ENCODE peak calls at places on chromosomes 5 and 9, in eight cellular contexts. G, Y, C, X, Q, T, H and Z are unnamed samples.

GRCh38 chr9:98374385-98375051 is 119.1 kb upstream of the TBC1D2 start:
- DNase-seq in G (no peak), C (peak), H (peak), Q (no peak), Y (no peak), T (no peak), X (peak), Z (peak)

GRCh38 chr9:128136816-128137793 is 9.6 kb upstream of the PTGES2 start:
- DNase-seq in Y (no peak), H (peak), C (peak), T (peak), X (no peak), Q (no peak), G (peak), Z (no peak)

GRCh38 chr5:79133657-79134451 is 22.2 kb downstream of the BHMT start:
- DNase-seq in T (no peak), G (peak), H (peak), Y (peak), Q (peak), X (peak), C (peak), Z (peak)

GRCh38 chr5:83636141-83636540 is 84.5 kb downstream of the HAPLN1 start:
- DNase-seq in H (peak), T (no peak), X (no peak), G (no peak), Q (no peak), Y (no peak), C (peak), Z (no peak)

GRCh38 chr9:2889023-2889422 is 45.1 kb upstream of the PUM3 start:
- DNase-seq in Q (no peak), T (no peak), C (no peak), X (no peak), G (no peak), H (no peak), Y (no peak), Z (no peak)

GRCh38 chr5:176203086-176203485 is 35.1 kb upstream of the SIMC1 start:
- DNase-seq in X (no peak), H (no peak), C (no peak), G (no peak), T (no peak), Q (no peak), Y (no peak), Z (no peak)

GRCh38 chr9:128902351-128903078 is 18.3 kb upstream of the PHYHD1 start:
- DNase-seq in G (peak), Y (no peak), Q (no peak), X (no peak), H (no peak), T (peak), C (no peak), Z (peak)

GRCh38 chr9:2145746-2146145 is 130.6 kb downstream of the SMARCA2 start:
- DNase-seq in T (no peak), X (no peak), Q (no peak), G (no peak), Y (no peak), H (no peak), C (no peak), Z (no peak)

GRCh38 chr5:42583322-42583721 is 160.1 kb downstream of the GHR start:
- DNase-seq in C (peak), G (no peak), Q (peak), T (no peak), X (peak), H (peak), Y (no peak), Z (peak)

GRCh38 chr9:83340451-83340850 is 197.8 kb downstream of the FRMD3 start:
- DNase-seq in Q (no peak), C (no peak), X (no peak), Y (no peak), G (no peak), T (no peak), H (peak), Z (no peak)

GRCh38 chr9:108099854-108100253 is 610.3 kb upstream of the KLF4 start:
- DNase-seq in Y (no peak), C (no peak), G (no peak), Q (no peak), T (no peak), X (no peak), H (peak), Z (no peak)

GRCh38 chr5:74124826-74125225 is 498.8 kb downstream of the ARHGEF28 start:
- DNase-seq in T (no peak), G (no peak), Y (no peak), C (no peak), X (no peak), H (no peak), Q (no peak), Z (no peak)

GRCh38 chr9:95495988-95496387 is 20.8 kb downstream of the PTCH1 start:
- DNase-seq in Y (no peak), G (no peak), X (no peak), C (no peak), Q (peak), T (no peak), H (no peak), Z (no peak)

GRCh38 chr5:179422213-179422839 is 77.1 kb upstream of the ADAMTS2 start:
- DNase-seq in X (no peak), Q (no peak), Y (no peak), T (peak), H (peak), G (no peak), C (no peak), Z (no peak)

GRCh38 chr5:154244476-154244875 is 53.9 kb downstream of the GALNT10 start:
- DNase-seq in X (no peak), T (no peak), Y (no peak), H (no peak), G (no peak), Q (no peak), C (no peak), Z (no peak)

GRCh38 chr9:5863092-5863746 is 27.5 kb upstream of the MLANA start:
- DNase-seq in G (no peak), Q (no peak), Y (no peak), X (no peak), H (no peak), T (no peak), C (no peak), Z (no peak)

DNA sequence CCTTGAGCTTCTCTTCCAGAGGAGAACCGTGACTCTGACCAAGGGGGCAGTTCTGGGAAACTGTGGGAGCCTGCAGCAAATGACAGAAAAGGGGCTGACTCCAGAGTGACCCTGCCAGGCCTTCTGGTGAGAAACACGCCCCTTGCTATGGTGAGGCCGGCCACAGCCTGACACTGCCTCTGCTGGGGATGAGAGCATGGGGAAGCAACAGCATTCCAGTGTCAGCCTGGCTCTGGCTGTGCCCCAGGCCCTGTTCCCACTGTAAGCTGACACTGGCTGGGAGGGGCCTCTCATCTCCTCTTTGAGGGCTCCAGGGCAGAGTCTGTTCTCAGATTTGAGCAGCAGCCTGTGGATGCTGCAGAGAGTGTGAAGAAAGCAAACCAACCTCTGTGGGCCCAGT is 180.0 kb upstream of the IL12B start:
- DNase-seq in X (peak), G (peak), Y (peak), T (peak), C (peak), H (no peak), Q (peak), Z (peak)
- TF ChIP-seq CTCF in X (no peak), G (no peak), Y (no peak), T (no peak), C (no peak), H (no peak), Q (peak), Z (no peak)

DNA sequence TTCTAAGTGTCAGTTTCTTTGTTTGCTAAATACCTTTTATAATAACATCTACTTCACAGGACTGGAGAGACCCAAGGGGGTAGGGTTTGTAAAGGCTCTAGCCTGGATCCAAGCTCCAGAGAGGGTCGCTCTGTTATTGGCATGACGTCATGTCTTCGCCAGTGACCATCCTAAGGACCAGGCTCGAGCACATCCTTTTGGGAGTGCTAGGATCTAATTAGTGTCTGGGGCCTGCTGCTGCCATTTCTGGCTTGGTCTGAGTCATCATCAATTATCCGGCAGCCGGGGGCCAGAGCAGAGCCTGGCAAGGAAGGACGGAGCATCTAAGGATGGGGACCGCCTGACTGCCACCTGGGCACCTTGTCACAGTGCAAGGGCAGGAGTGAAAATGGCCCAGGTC is 153.0 kb downstream of the NSG2 start:
- DNase-seq in T (no peak), Y (no peak), H (no peak), G (no peak), X (no peak), Q (no peak), C (no peak), Z (no peak)
- TF ChIP-seq CTCF in T (no peak), Y (no peak), H (no peak), G (no peak), X (no peak), Q (no peak), C (no peak), Z (no peak)

GRCh38 chr5:150738862-150739261 is 20.0 kb downstream of the DCTN4 start:
- DNase-seq in X (no peak), G (no peak), T (no peak), Y (no peak), C (no peak), H (no peak), Q (no peak), Z (no peak)
- TF ChIP-seq CTCF in X (no peak), G (no peak), T (no peak), Y (no peak), C (no peak), H (no peak), Q (no peak), Z (no peak)

DNA sequence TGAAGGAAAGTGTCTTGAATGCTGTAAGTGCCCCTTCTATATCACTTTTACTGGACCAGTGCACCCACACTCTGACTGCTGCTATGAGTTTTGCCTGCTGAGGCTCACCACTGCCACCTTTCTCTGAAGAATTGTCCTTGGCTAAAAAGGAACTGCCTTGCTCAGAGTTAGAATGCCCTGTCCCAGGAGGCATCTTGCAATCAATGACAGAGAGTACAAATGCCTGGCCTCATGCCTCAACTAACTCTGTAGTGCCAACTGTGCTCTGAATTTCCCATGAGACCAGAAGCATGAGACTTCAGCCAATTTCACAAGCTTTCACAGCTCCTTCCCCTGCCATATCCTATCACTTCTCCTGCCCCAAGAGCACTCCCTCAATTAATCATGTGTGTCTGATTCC is 569.7 kb downstream of the ZNF608 start:
- DNase-seq in T (no peak), C (no peak), H (peak), Q (no peak), Y (no peak), G (no peak), X (no peak), Z (peak)
- TF ChIP-seq CTCF in T (peak), C (peak), H (no peak), Q (no peak), Y (no peak), G (no peak), X (no peak), Z (no peak)

GRCh38 chr9:112743216-112743835 is 7.2 kb upstream of the SNX30 start:
- DNase-seq in C (no peak), T (no peak), G (no peak), H (no peak), X (peak), Q (no peak), Y (no peak), Z (no peak)
- TF ChIP-seq CTCF in C (no peak), T (no peak), G (no peak), H (peak), X (peak), Q (no peak), Y (no peak), Z (no peak)

GRCh38 chr9:137034709-137035506 is 3.0 kb upstream of the FUT7 start:
- DNase-seq in T (peak), Y (peak), C (peak), Q (peak), H (peak), X (peak), G (peak), Z (peak)

GRCh38 chr9:137035937-137036336 is 4.0 kb upstream of the FUT7 start:
- DNase-seq in H (no peak), Q (no peak), G (no peak), T (no peak), Y (no peak), X (no peak), C (no peak), Z (no peak)

GRCh38 chr9:137037035-137037434 is 5.1 kb upstream of the FUT7 start:
- DNase-seq in C (no peak), G (no peak), H (no peak), T (no peak), X (no peak), Q (no peak), Y (no peak), Z (no peak)

GRCh38 chr9:137034039-137034708 is 2.3 kb upstream of the FUT7 start:
- DNase-seq in C (no peak), G (no peak), Y (no peak), T (no peak), Q (no peak), X (no peak), H (no peak), Z (no peak)

DNA sequence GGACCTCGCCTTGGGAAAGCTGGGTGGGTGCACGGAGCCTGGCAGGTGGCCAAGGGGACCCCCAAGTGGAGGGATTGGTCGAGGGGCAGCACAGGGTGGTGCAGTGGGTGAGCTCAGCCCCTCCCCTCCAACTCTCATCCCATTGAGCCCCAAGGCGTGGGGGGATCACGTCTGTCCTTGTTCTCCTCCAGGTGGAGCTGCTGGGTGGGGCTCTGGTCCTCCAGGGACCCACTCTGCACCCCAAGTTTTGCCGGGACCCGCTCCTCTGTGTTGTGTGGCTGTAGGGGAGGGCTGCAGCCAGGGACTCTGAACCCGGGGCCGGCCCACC is 3.6 kb upstream of the FUT7 start:
- DNase-seq in H (no peak), Q (no peak), Y (no peak), G (no peak), C (no peak), X (no peak), T (no peak), Z (no peak)
- TF ChIP-seq CTCF in H (no peak), Q (no peak), Y (peak), G (peak), C (no peak), X (no peak), T (peak), Z (peak)

GRCh38 chr9:31674264-31674663 is 710.2 kb upstream of the ACO1 start:
- DNase-seq in H (peak), C (peak), G (no peak), T (no peak), Q (no peak), X (no peak), Y (no peak), Z (no peak)
- TF ChIP-seq CTCF in H (no peak), C (no peak), G (no peak), T (no peak), Q (no peak), X (no peak), Y (no peak), Z (no peak)

GRCh38 chr5:130912088-130912487 is 253.0 kb downstream of the HINT1 start:
- DNase-seq in H (peak), Q (peak), Y (no peak), X (no peak), G (no peak), C (no peak), T (no peak), Z (peak)
- TF ChIP-seq CTCF in H (no peak), Q (peak), Y (no peak), X (no peak), G (no peak), C (peak), T (no peak), Z (peak)

GRCh38 chr5:62536232-62536631 is 42.4 kb upstream of the LRRC70 start:
- DNase-seq in Q (no peak), X (no peak), T (no peak), Y (no peak), G (no peak), C (no peak), H (no peak), Z (no peak)

GRCh38 chr5:62534461-62535236 is 44.0 kb upstream of the LRRC70 start:
- DNase-seq in G (no peak), Q (no peak), T (no peak), C (no peak), Y (no peak), X (no peak), H (no peak), Z (no peak)

GRCh38 chr5:62542720-62543119 is 35.9 kb upstream of the LRRC70 start:
- DNase-seq in X (no peak), H (no peak), G (no peak), T (no peak), C (no peak), Q (no peak), Y (no peak), Z (no peak)

GRCh38 chr5:62536783-62537182 is 41.8 kb upstream of the LRRC70 start:
- DNase-seq in C (no peak), T (no peak), X (no peak), G (no peak), H (no peak), Q (no peak), Y (no peak), Z (no peak)

DNA sequence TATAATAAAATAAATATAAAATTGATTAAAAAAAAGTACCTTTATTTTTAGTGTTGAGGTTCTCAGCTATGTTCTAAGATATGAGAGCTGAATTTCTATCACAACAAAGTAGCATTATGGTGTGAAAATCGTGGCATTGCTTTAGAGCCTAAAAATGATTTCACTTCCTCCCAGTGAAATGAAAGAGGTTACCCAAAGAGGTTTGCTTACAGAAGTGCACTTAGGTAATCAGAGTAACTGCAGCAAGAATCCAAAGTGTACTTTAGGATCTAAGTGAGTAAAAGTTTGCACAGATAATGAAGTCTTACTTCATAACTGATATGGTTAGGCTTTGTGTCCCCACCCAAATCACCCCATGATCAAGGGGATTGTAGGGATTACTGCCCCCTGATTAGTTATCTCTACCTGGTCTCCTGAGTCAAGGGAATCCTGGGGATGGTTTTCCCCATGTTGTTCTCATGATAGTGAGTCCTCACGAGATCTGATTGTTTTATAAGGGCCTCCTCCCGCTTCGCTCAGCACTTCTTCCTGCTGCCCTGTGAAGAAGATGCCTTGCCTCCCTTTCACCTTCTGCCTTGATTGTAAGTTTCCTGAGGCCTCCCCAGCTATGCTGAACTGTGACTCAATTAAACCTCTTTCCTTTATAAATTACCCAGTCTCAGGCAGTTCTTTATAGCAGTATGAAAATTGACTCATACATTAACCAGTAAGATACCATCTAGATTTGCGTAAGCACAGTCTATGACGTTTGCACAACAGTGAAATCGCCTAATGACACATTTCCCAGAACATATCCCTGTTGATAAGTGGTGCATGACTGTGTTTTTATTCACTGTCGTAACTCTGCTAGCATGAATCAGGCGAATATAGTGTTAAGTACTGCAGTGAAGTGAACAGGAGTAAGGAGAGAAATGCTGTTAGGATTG is 40.3 kb upstream of the LRRC70 start:
- DNase-seq in T (no peak), Y (no peak), C (peak), G (no peak), X (peak), H (peak), Q (no peak), Z (peak)
- TF ChIP-seq CTCF in T (no peak), Y (no peak), C (no peak), G (no peak), X (no peak), H (no peak), Q (no peak), Z (no peak)

DNA sequence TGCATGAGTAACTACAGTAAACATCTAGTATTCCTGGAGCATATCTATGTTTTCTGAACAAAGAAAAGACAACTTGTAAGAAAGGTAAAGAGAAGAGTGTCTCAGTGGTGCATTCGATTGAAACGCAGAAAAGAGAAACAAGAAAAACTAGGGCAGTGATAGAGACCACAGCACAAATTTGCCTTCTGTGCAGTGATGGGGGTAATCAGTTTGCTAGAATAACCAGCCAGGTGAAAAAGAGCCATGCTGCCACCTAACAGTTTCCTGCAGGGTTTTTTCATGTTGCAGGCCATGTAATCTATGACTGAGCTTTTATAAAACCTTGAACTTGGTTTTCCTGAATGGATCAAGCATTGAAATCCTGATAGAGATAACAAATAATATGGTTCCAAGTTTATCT is 198.4 kb upstream of the MEF2C start:
- DNase-seq in Y (no peak), C (no peak), H (no peak), Q (no peak), G (no peak), T (no peak), X (no peak), Z (no peak)
- TF ChIP-seq CTCF in Y (no peak), C (no peak), H (no peak), Q (no peak), G (no peak), T (no peak), X (no peak), Z (no peak)